ENCODE peak calls at places on chromosomes 6 and 20, in seven cellular contexts. S, F, A, V, J, C and W are unnamed samples.

GRCh38 chr6:170173416-170173990 is 117.4 kb downstream of the DLL1 start:
- DNase-seq in S (no peak), F (no peak), A (no peak), V (no peak), J (peak; percentile 4), C (no peak), W (no peak)

GRCh38 chr6:45574885-45575284 is 197.2 kb upstream of the SUPT3H start:
- DNase-seq in S (no peak), F (peak; percentile 29), A (no peak), V (no peak), J (no peak), C (no peak), W (no peak)

GRCh38 chr6:4169028-4169789 is 33.8 kb upstream of the ECI2 start:
- DNase-seq in S (no peak), F (no peak), A (peak; percentile 3), V (no peak), J (no peak), C (no peak), W (no peak)

GRCh38 chr6:148455674-148456559 is 113.3 kb downstream of the SASH1 start:
- DNase-seq in S (no peak), F (no peak), A (no peak), V (peak; percentile 33), J (no peak), C (no peak), W (no peak)

GRCh38 chr6:144581807-144582537 is 296.8 kb downstream of the UTRN start:
- DNase-seq in S (peak; percentile 8), F (no peak), A (peak; percentile 40), V (peak; percentile 21), J (no peak), C (peak; percentile 43), W (no peak)

GRCh38 chr6:96015791-96016776 is at the start of gene FUT9:
- DNase-seq in S (no peak), F (no peak), A (no peak), V (no peak), J (no peak), C (no peak), W (no peak)

GRCh38 chr20:48758206-48758820 is 69.5 kb downstream of the PREX1 start:
- DNase-seq in S (no peak), F (no peak), A (no peak), V (no peak), J (no peak), C (no peak), W (no peak)

GRCh38 chr20:39861381-39861780 is 827.7 kb downstream of the MAFB start:
- DNase-seq in S (no peak), F (peak; percentile 15), A (no peak), V (no peak), J (peak; percentile 43), C (no peak), W (no peak)

GRCh38 chr6:39156763-39157162 is 41.8 kb upstream of the SAYSD1 start:
- DNase-seq in S (no peak), F (no peak), A (no peak), V (no peak), J (no peak), C (no peak), W (no peak)

GRCh38 chr6:37140145-37140544 is 29.8 kb upstream of the PIM1 start:
- DNase-seq in S (no peak), F (no peak), A (no peak), V (no peak), J (no peak), C (no peak), W (no peak)

GRCh38 chr6:37143585-37143984 is 26.4 kb upstream of the PIM1 start:
- DNase-seq in S (no peak), F (no peak), A (no peak), V (no peak), J (no peak), C (no peak), W (no peak)

GRCh38 chr6:37142047-37142614 is 27.8 kb upstream of the PIM1 start:
- DNase-seq in S (no peak), F (no peak), A (no peak), V (no peak), J (no peak), C (no peak), W (no peak)

GRCh38 chr6:37139223-37139962 is 30.6 kb upstream of the PIM1 start:
- DNase-seq in S (no peak), F (no peak), A (no peak), V (no peak), J (no peak), C (no peak), W (no peak)

DNA sequence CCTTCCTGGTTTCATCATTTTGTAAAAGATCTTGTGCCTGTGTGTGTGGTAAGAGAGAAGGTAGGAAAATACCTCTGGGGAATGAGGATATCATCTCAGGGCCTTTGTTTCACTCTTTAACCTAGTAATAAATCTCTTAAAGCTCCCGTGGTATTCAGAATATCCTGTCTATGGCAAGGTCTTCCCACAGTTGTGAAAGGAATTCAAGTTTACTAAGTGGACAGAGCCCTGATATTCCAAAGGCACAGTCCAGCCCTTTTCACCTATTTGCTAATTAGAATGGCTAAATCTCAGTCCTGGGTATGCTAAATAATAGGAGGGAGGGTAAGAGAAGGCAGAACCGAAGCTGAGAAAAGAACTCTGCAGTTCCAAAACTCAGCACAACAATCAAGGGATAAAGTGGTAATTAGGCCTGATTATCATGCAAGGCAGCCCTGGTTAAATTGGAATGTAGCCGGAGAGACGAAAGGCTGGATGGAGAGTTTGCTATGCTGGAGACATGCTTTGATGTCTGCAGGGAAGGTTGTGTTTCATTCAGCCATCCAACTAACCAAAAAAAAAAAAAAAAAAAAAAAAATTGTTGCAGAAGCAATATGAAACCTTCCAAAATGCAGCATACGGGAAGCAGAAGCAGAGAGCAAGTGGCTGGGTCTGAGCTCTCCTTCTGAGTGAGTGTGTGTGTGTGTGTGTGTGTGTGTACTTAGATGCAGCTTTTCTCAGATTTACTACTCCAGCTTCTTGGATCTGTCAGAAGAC is 28.5 kb upstream of the PIM1 start:
- DNase-seq in S (no peak), F (no peak), A (no peak), V (no peak), J (no peak), C (no peak), W (peak; percentile 54)
- H3K27ac ChIP-seq in S (no peak overlapping the region), F (peak overlapping the region; percentile 50), A (no peak overlapping the region), V (no peak overlapping the region), J (no peak overlapping the region), C (no peak overlapping the region), W (peak overlapping the region; percentile 59)

GRCh38 chr20:57897156-57897874 is 187.5 kb upstream of the PMEPA1 start:
- DNase-seq in S (no peak), F (no peak), A (no peak), V (no peak), J (no peak), C (no peak), W (no peak)

GRCh38 chr20:57899554-57899953 is 189.7 kb upstream of the PMEPA1 start:
- DNase-seq in S (no peak), F (no peak), A (no peak), V (no peak), J (no peak), C (no peak), W (no peak)

GRCh38 chr20:57896563-57896962 is 186.7 kb upstream of the PMEPA1 start:
- DNase-seq in S (no peak), F (no peak), A (no peak), V (no peak), J (no peak), C (no peak), W (no peak)

GRCh38 chr20:57898332-57898731 is 188.5 kb upstream of the PMEPA1 start:
- DNase-seq in S (no peak), F (no peak), A (no peak), V (no peak), J (no peak), C (no peak), W (no peak)

GRCh38 chr20:57897891-57898290 is 188.1 kb upstream of the PMEPA1 start:
- DNase-seq in S (no peak), F (no peak), A (no peak), V (no peak), J (no peak), C (no peak), W (no peak)
- TF ChIP-seq CTCF in S (no peak), F (no peak), A (no peak), V (no peak), J (no peak), C (no peak), W (no peak)

DNA sequence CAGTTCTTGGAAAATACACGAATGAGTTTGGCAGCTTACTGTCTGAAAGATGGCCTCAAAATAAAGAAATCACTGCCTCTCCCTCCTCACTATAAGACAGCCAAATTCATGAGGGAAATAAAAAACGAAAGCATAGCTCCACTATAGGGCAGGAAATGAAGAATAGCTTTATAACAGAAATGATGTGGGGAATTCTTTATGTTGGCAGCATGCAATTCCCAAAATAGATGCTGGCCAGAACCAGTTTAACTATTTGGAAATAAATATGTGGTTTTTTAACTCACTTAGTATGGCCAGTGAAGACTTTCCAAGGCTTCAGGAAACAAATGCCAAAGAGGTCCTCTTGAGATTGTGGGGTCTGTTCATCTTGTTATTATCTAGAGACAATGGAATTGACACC is 100.5 kb downstream of the TBX18 start:
- DNase-seq in S (no peak), F (no peak), A (no peak), V (no peak), J (no peak), C (no peak), W (no peak)
- H3K4me3 ChIP-seq in S (no peak overlapping the region), F (no peak overlapping the region), A (no peak overlapping the region), V (no peak overlapping the region), J (no peak overlapping the region), C (no peak overlapping the region), W (no peak overlapping the region)

GRCh38 chr6:28945360-28945759 is 21.6 kb upstream of the TRIM27 start:
- DNase-seq in S (no peak), F (no peak), A (no peak), V (no peak), J (no peak), C (no peak), W (no peak)
- H3K27ac ChIP-seq in S (no peak overlapping the region), F (no peak overlapping the region), A (peak overlapping the region; percentile 43), V (no peak overlapping the region), J (no peak overlapping the region), C (no peak overlapping the region), W (no peak overlapping the region)

GRCh38 chr6:48429021-48429420 is 318.0 kb upstream of the PTCHD4 start:
- DNase-seq in S (no peak), F (no peak), A (no peak), V (no peak), J (no peak), C (peak; percentile 14), W (no peak)
- TF ChIP-seq CTCF in S (no peak), F (no peak), A (no peak), V (no peak), J (no peak), C (no peak), W (no peak)